ENCODE peak calls at places on chromosomes 7 and 10, in eight cellular contexts. P is HTR-8/SVneo; C is upper lobe of left lung; G is GM23248; M is RWPE1; W is pancreas; V is stimulated activated CD4-positive, alpha-beta T cell treated with anti-CD3 and anti-CD28 coated beads, TNF-alpha, amount 100 ng/mL, for 4 hours; X is IMR-90. S is an unnamed sample.

GRCh38 chr10:27626821-27627359 is 118.7 kb downstream of the MKX start:
- DNase-seq in P (no peak), C (no peak), G (no peak), M (no peak), W (no peak), V (no peak), X (no peak), S (no peak)

GRCh38 chr7:39733881-39734571 is 110.7 kb downstream of the RALA start:
- DNase-seq in P (peak), C (no peak), G (peak), M (peak), W (no peak), V (no peak), X (peak), S (no peak)

GRCh38 chr10:5958077-5958476 is 19.3 kb downstream of the IL15RA start:
- DNase-seq in P (no peak), C (no peak), G (peak), M (no peak), W (no peak), V (no peak), X (peak), S (no peak)

GRCh38 chr7:150340875-150341262 is 560 bp downstream of the RARRES2 start:
- DNase-seq in P (no peak), C (peak), G (no peak), M (no peak), W (no peak), V (no peak), X (no peak), S (no peak)

GRCh38 chr10:97781541-97782331 is 9.9 kb upstream of the SFRP5 start:
- DNase-seq in P (no peak), C (no peak), G (no peak), M (no peak), W (no peak), V (no peak), X (no peak), S (no peak)

GRCh38 chr7:157717211-157718174 is 380.7 kb downstream of the DNAJB6 start:
- DNase-seq in P (no peak), C (no peak), G (no peak), M (no peak), W (no peak), V (no peak), X (no peak), S (no peak)

GRCh38 chr7:84025332-84025927 is 169.2 kb downstream of the SEMA3A start:
- DNase-seq in P (peak), C (no peak), G (peak), M (peak), W (no peak), V (no peak), X (peak), S (no peak)

GRCh38 chr7:80478683-80479082 is 33.2 kb downstream of the GNAT3 start:
- DNase-seq in P (no peak), C (no peak), G (peak), M (peak), W (no peak), V (no peak), X (peak), S (no peak)

GRCh38 chr10:52318822-52319464 is 4.9 kb downstream of the DKK1 start:
- DNase-seq in P (peak), C (no peak), G (peak), M (peak), W (no peak), V (no peak), X (peak), S (no peak)

GRCh38 chr7:1403844-1404404 is 55.3 kb downstream of the MICALL2 start:
- DNase-seq in P (peak), C (peak), G (peak), M (no peak), W (no peak), V (no peak), X (peak), S (peak)

GRCh38 chr7:32921896-32922295 is 30.3 kb upstream of the KBTBD2 start:
- DNase-seq in P (no peak), C (no peak), G (peak), M (no peak), W (no peak), V (no peak), X (peak), S (no peak)

GRCh38 chr7:105839271-105839670 is 37.1 kb downstream of the ATXN7L1 start:
- DNase-seq in P (no peak), C (no peak), G (no peak), M (no peak), W (no peak), V (no peak), X (no peak), S (no peak)

GRCh38 chr10:52030051-52030867 is 283.8 kb upstream of the DKK1 start:
- DNase-seq in P (no peak), C (no peak), G (peak), M (no peak), W (no peak), V (no peak), X (peak), S (no peak)

GRCh38 chr7:98559958-98560357 is 57.1 kb upstream of the NPTX2 start:
- DNase-seq in P (no peak), C (no peak), G (no peak), M (peak), W (no peak), V (no peak), X (no peak), S (no peak)